ENCODE peak calls at places on chromosomes 3 and 15, in four cellular contexts. X is HCT116, V is PC-3, Z is HFF-Myc. U is an unnamed sample.

GRCh38 chr3:152754303-152754702 is 80.6 kb upstream of the P2RY1 start:
- DNase-seq in Z (no peak), X (no peak), V (no peak), U (no peak)

GRCh38 chr3:47877288-47877687 is 74.3 kb downstream of the DHX30 start:
- DNase-seq in X (no peak), V (no peak), Z (no peak), U (no peak)

GRCh38 chr3:123449092-123449985 is 449 bp upstream of the ADCY5 start:
- DNase-seq in Z (no peak), X (no peak), V (no peak), U (no peak)

GRCh38 chr15:39188930-39189329 is 391.9 kb upstream of the THBS1 start:
- DNase-seq in Z (no peak), V (peak), X (peak), U (peak)

GRCh38 chr15:69190091-69190490 is 29.7 kb downstream of the GLCE start:
- DNase-seq in Z (no peak), V (no peak), X (no peak), U (no peak)

GRCh38 chr3:197353867-197354180 is 55.4 kb upstream of the DLG1 start:
- DNase-seq in X (no peak), V (no peak), Z (no peak), U (no peak)

GRCh38 chr15:96325579-96326331 is 4.7 kb upstream of the NR2F2 start:
- DNase-seq in Z (no peak), V (peak), X (no peak), U (no peak)

GRCh38 chr15:44598892-44599291 is 61.9 kb downstream of the EIF3J start:
- DNase-seq in X (no peak), Z (no peak), V (no peak), U (peak)

GRCh38 chr15:37040072-37040742 is 60.1 kb downstream of the MEIS2 start:
- DNase-seq in X (no peak), Z (no peak), V (no peak), U (no peak)

GRCh38 chr15:40103124-40103858 is 5.4 kb downstream of the BMF start:
- DNase-seq in Z (no peak), X (no peak), V (peak), U (no peak)

DNA sequence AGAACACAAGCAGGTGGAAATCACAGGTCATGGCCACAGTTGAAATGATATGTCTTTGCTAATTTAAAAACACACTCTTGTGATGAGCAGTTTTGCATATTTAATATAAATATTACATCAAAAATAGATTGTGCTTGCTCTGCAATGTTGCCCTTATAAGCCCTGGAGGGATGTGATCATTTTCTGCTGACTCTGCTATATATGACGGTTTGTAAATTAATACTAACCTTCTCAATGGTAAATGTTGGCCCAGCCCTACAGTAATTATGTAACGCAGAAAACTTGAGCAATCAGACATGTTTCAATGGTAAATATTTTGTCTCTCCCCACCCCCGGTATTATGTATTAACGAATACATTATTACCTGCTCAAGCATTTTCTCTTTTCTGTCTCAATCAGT is 359.5 kb upstream of the CNTN6 start:
- DNase-seq in V (no peak), Z (no peak), X (no peak), U (no peak)
- H3K4me3 ChIP-seq in V (no peak), Z (no peak), X (no peak), U (no peak)

DNA sequence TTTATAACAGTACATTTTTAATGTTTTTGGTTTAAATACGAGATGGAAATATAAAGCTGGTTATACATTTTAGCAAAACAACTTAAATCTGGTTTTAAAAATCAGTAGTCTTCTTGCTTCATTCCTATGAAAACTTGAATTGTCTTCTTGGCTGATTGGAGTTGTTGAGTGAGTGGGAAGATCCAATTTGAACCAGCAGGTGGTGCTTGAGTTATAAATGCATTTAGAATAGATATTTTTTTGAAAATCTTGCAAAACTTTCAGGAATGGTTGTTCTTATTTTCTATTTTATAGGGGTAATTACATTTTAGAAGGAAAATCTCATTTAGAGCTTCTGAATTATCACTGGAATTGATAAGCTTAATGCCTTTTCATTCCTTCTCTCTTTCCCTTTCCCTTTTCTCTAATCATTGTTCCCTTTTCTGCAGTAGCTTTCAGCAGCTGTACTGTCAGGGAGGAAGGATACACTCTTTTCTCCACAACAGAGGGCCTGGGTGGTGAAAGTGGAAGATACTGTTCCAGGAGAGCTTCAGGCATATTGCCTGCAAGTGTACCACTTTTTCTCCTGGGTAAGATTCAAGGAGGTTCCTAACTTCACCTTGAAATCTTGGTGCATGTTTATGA is 335.6 kb downstream of the NLGN1 start:
- DNase-seq in Z (peak), X (peak), V (peak), U (no peak)
- TF ChIP-seq CTCF in Z (peak), X (no peak), V (peak), U (peak)

DNA sequence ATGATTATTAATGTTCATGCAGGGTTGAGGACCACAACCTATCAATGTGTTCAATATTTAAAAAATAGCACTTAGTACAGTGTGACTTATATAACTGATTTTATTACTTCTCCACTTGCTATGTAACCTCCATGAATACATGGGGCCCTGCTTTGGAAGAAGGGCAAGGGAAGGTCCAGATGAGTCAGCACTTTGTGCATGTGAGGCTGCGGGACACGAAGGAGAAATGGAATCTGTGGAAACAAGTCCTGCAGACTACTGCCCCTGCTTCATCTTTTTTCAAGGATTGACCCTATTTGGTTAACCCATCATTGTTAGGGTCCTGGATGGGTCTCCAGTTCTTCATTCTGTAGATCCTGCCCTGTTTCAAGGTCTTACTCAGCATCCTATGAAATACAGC is 1.6 kb downstream of the NXPE3 start:
- DNase-seq in X (no peak), Z (no peak), V (peak), U (peak)
- H3K4me3 ChIP-seq in X (peak), Z (peak), V (peak), U (peak)

GRCh38 chr3:184332370-184333090 is 4.9 kb upstream of the FAM131A start:
- DNase-seq in V (peak), X (no peak), Z (no peak), U (peak)

GRCh38 chr3:184335291-184335660 is 2.1 kb upstream of the FAM131A start:
- DNase-seq in X (no peak), V (no peak), Z (no peak), U (no peak)

GRCh38 chr3:184334470-184335158 is 2.8 kb upstream of the FAM131A start:
- DNase-seq in X (no peak), Z (no peak), V (peak), U (no peak)

GRCh38 chr3:184333190-184333589 is 4.2 kb upstream of the FAM131A start:
- DNase-seq in V (no peak), X (no peak), Z (no peak), U (no peak)

GRCh38 chr3:184333700-184334099 is 3.7 kb upstream of the FAM131A start:
- DNase-seq in X (no peak), Z (no peak), V (no peak), U (no peak)
- TF ChIP-seq CTCF in X (no peak), Z (no peak), V (no peak), U (no peak)

GRCh38 chr3:69205385-69205784 is 83.0 kb upstream of the LMOD3 start:
- DNase-seq in X (no peak), Z (no peak), V (no peak), U (no peak)

GRCh38 chr3:69201658-69202057 is 79.3 kb upstream of the LMOD3 start:
- DNase-seq in V (no peak), Z (no peak), X (no peak), U (no peak)

GRCh38 chr3:69203631-69204314 is 81.4 kb upstream of the LMOD3 start:
- DNase-seq in V (no peak), Z (no peak), X (no peak), U (no peak)

GRCh38 chr3:69207036-69207435 is 84.6 kb upstream of the LMOD3 start:
- DNase-seq in X (no peak), Z (no peak), V (no peak), U (no peak)

GRCh38 chr3:69204315-69204957 is 82.0 kb upstream of the LMOD3 start:
- DNase-seq in Z (no peak), V (peak), X (no peak), U (no peak)
- H3K4me3 ChIP-seq in Z (no peak), V (no peak), X (no peak), U (no peak)

GRCh38 chr3:414063-414462 is 217.5 kb downstream of the CHL1 start:
- DNase-seq in X (no peak), V (peak), Z (no peak), U (no peak)
- TF ChIP-seq CTCF in X (no peak), V (peak), Z (no peak), U (no peak)

GRCh38 chr3:156840826-156841689 is 14.9 kb downstream of the LEKR1 start:
- DNase-seq in V (no peak), Z (no peak), X (no peak), U (no peak)

GRCh38 chr3:156838035-156838434 is 11.9 kb downstream of the LEKR1 start:
- DNase-seq in X (no peak), V (no peak), Z (no peak), U (no peak)

GRCh38 chr3:156847746-156848339 is 21.7 kb downstream of the LEKR1 start:
- DNase-seq in V (no peak), X (no peak), Z (no peak), U (no peak)

DNA sequence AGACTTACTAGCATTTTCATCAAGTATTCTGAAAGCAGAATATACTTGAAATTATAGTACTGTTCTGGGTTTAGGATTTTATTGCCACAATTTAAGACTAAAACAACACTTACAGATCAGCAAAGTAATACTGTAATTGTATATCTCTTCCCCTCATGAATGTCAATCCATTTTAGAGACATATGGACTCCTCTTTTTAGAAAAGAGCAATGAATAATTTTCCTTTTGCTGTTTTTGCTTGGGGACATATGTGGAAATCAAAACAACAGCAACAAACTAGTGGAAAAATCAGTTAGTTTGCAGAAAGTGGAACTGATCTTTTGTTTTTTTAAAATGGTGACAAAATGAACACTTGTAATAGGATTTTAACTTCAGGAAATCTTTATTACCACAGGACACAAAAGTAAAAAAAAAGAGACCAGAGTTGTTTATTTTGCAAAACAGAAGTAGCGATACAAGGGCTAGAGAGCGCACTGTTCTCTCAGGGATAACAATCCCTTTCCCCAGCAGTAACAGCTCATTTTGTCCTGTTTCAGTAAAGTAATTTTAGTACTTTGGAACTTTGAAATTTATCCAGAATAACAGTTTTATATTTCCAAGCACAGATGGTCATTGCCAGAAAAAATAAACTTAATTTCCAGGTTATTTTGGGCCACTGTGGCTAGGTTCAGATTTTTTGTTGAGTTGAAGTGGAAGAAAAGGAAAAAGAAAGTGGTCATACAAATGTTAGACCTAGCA is 17.1 kb downstream of the LEKR1 start:
- DNase-seq in Z (no peak), X (no peak), V (no peak), U (no peak)
- H3K4me3 ChIP-seq in Z (no peak), X (no peak), V (no peak), U (no peak)

GRCh38 chr3:16658933-16659793 is 53.9 kb upstream of the DAZL start:
- DNase-seq in Z (no peak), X (no peak), V (peak), U (no peak)

GRCh38 chr3:16663852-16664712 is 58.9 kb upstream of the DAZL start:
- DNase-seq in V (no peak), X (no peak), Z (no peak), U (no peak)

GRCh38 chr3:16653712-16654111 is 48.5 kb upstream of the DAZL start:
- DNase-seq in V (no peak), Z (no peak), X (no peak), U (no peak)

GRCh38 chr3:16658004-16658932 is 53.0 kb upstream of the DAZL start:
- DNase-seq in Z (no peak), X (no peak), V (no peak), U (no peak)
- TF ChIP-seq CTCF in Z (peak), X (no peak), V (no peak), U (no peak)

GRCh38 chr3:27666277-27666676 is 55.8 kb downstream of the EOMES start:
- DNase-seq in Z (no peak), V (no peak), X (no peak), U (no peak)
- H3K4me3 ChIP-seq in Z (no peak), V (no peak), X (no peak), U (no peak)